ENCODE peak calls at places on chromosomes 11 and 22, in eight cellular contexts. J is HFFc6; S is HL-60; G is osteocyte; C is pancreas; N is mucosa of descending colon; E is CD8-positive, alpha-beta T cell; V is GM12865. Y is an unnamed sample.

GRCh38 chr11:37092487-37092886 is 494.5 kb upstream of the RAG2 start:
- DNase-seq in C (no peak), V (no peak), J (no peak), E (no peak), S (no peak), G (no peak), N (no peak), Y (no peak)

GRCh38 chr22:30368420-30368819 is 11.6 kb downstream of the CCDC157 start:
- DNase-seq in E (no peak), N (no peak), C (no peak), G (no peak), V (no peak), J (no peak), S (no peak), Y (no peak)

GRCh38 chr22:41636467-41636866 is 15.4 kb downstream of the XRCC6 start:
- DNase-seq in J (peak), S (no peak), C (no peak), V (no peak), N (no peak), E (no peak), G (no peak), Y (no peak)

GRCh38 chr11:129425214-129425613 is 49.6 kb downstream of the BARX2 start:
- DNase-seq in E (no peak), C (no peak), N (no peak), S (no peak), G (peak), J (no peak), V (no peak), Y (no peak)

GRCh38 chr11:132844956-132845355 is 687.3 kb downstream of the OPCML start:
- DNase-seq in G (no peak), E (no peak), S (no peak), N (no peak), J (peak), C (no peak), V (no peak), Y (no peak)

GRCh38 chr11:36361472-36361871 is 65.4 kb downstream of the PRR5L start:
- DNase-seq in N (no peak), V (no peak), J (peak), C (no peak), E (no peak), G (no peak), S (no peak), Y (no peak)

GRCh38 chr11:133253570-133253969 is 278.7 kb downstream of the OPCML start:
- DNase-seq in C (no peak), S (no peak), J (no peak), E (no peak), G (no peak), N (no peak), V (no peak), Y (no peak)

GRCh38 chr22:46812034-46812605 is 49.7 kb downstream of the TBC1D22A start:
- DNase-seq in G (peak), S (no peak), N (no peak), V (no peak), C (no peak), J (no peak), E (no peak), Y (peak)

GRCh38 chr11:60879104-60879503 is 11.8 kb downstream of the ZP1 start:
- DNase-seq in E (no peak), N (no peak), G (no peak), J (no peak), S (no peak), C (no peak), V (no peak), Y (no peak)

GRCh38 chr22:17847360-17848078 is 73.2 kb upstream of the BID start:
- DNase-seq in V (no peak), J (no peak), E (no peak), G (no peak), S (no peak), N (no peak), C (no peak), Y (no peak)

GRCh38 chr22:47435826-47436225 is 673.4 kb downstream of the TBC1D22A start:
- DNase-seq in S (no peak), N (no peak), E (no peak), C (no peak), J (no peak), V (no peak), G (peak), Y (no peak)

GRCh38 chr22:28030442-28030841 is 111.4 kb upstream of the PITPNB start:
- DNase-seq in S (no peak), J (no peak), C (no peak), E (no peak), N (no peak), G (peak), V (no peak), Y (no peak)

GRCh38 chr11:134949121-134949591 is 537.1 kb upstream of the B3GAT1 start:
- DNase-seq in C (no peak), S (no peak), J (no peak), E (no peak), N (no peak), V (no peak), G (peak), Y (no peak)

GRCh38 chr11:17423533-17424310 is 35.3 kb upstream of the KCNJ11 start:
- DNase-seq in E (no peak), G (no peak), S (no peak), V (no peak), N (peak), C (no peak), J (no peak), Y (no peak)

GRCh38 chr11:85759915-85760314 is 51.0 kb downstream of the SYTL2 start:
- DNase-seq in S (no peak), J (peak), C (no peak), V (no peak), G (no peak), E (no peak), N (no peak), Y (no peak)

GRCh38 chr11:134999490-135000066 is 587.5 kb upstream of the B3GAT1 start:
- DNase-seq in N (no peak), E (no peak), J (no peak), G (no peak), S (no peak), V (no peak), C (no peak), Y (no peak)

GRCh38 chr22:34395370-34395769 is 475.1 kb upstream of the LARGE1 start:
- DNase-seq in E (no peak), V (no peak), C (no peak), G (no peak), S (no peak), J (no peak), N (no peak), Y (no peak)

GRCh38 chr22:25120093-25120561 is 79.5 kb upstream of the CRYBB3 start:
- DNase-seq in N (peak), E (no peak), S (no peak), J (no peak), G (no peak), C (peak), V (no peak), Y (no peak)

GRCh38 chr22:33126881-33127280 is 68.7 kb upstream of the SYN3 start:
- DNase-seq in J (no peak), C (no peak), V (no peak), G (no peak), E (no peak), S (no peak), N (no peak), Y (no peak)

GRCh38 chr22:33357894-33358440 is 299.8 kb upstream of the SYN3 start:
- DNase-seq in G (peak), C (no peak), V (no peak), J (no peak), S (no peak), E (no peak), N (no peak), Y (no peak)

GRCh38 chr11:57800444-57801184 is 39.0 kb downstream of the CTNND1 start:
- DNase-seq in S (peak), E (no peak), J (peak), V (peak), N (no peak), G (no peak), C (no peak), Y (no peak)

GRCh38 chr11:36065436-36065835 is 121.6 kb downstream of the LDLRAD3 start:
- DNase-seq in G (no peak), N (no peak), S (no peak), E (no peak), V (no peak), C (no peak), J (peak), Y (no peak)

GRCh38 chr11:62501432-62501891 is 45.1 kb downstream of the AHNAK start:
- DNase-seq in G (no peak), S (no peak), E (no peak), N (no peak), C (no peak), V (no peak), J (no peak), Y (no peak)

GRCh38 chr11:34044664-34045485 is 6.7 kb upstream of the CAPRIN1 start:
- DNase-seq in J (peak), N (no peak), G (no peak), C (no peak), S (peak), V (no peak), E (no peak), Y (no peak)

GRCh38 chr22:27438271-27438980 is 363.1 kb downstream of the MN1 start:
- DNase-seq in G (no peak), V (no peak), J (no peak), S (no peak), E (no peak), N (peak), C (peak), Y (no peak)

GRCh38 chr22:49018601-49019000 is 809.1 kb downstream of the BRD1 start:
- DNase-seq in S (no peak), N (no peak), C (no peak), V (no peak), E (no peak), J (no peak), G (peak), Y (peak)

GRCh38 chr22:35380013-35380412 is 883 bp upstream of the HMOX1 start:
- DNase-seq in V (no peak), N (peak), C (no peak), S (no peak), J (no peak), G (no peak), E (no peak), Y (no peak)

GRCh38 chr11:124801014-124801413 is 808 bp upstream of the MSANTD2 start:
- DNase-seq in J (peak), N (no peak), V (no peak), S (no peak), C (no peak), E (no peak), G (no peak), Y (no peak)

DNA sequence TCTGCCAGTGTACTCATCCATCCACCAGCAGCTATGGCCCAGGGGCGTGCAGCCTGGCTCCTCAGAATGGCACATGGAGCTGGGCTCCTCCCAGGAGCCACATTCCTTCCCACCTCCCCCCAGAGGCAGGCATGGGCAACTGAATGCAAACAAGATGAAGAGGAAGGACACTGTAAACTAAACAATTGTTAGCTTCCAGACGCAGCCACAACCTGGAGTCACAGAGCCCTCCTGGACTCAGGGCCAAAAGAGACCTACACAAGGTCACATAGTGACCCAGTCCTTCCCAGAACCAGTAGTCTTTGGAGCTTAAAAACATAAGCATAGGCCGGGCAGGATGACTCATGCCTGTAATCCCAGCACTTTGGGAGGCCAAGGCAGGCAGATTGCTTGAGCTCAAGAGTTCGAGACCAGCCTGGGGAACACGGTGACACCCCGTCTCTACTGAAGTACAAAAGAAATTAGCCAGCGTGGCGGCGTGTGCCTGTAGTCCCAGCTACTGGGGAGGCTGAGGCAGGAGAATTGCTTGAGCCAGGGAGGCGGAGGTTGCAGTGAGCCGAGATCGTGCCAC is 30.7 kb upstream of the CLDN5 start:
- DNase-seq in S (no peak), N (no peak), V (no peak), J (peak), G (no peak), C (no peak), E (no peak), Y (no peak)
- TF ChIP-seq CTCF in S (no peak), N (no peak), V (no peak), J (peak), G (peak), C (no peak), E (no peak), Y (peak)

GRCh38 chr11:102829671-102830070 is 13.7 kb downstream of the MMP3 start:
- DNase-seq in G (no peak), N (no peak), S (no peak), E (no peak), C (no peak), V (no peak), J (no peak), Y (no peak)

GRCh38 chr11:102832612-102833011 is 10.8 kb downstream of the MMP3 start:
- DNase-seq in C (no peak), V (no peak), J (no peak), N (no peak), E (no peak), G (no peak), S (no peak), Y (no peak)

GRCh38 chr11:102831709-102832492 is 11.5 kb downstream of the MMP3 start:
- DNase-seq in J (peak), S (no peak), V (no peak), G (no peak), N (peak), C (peak), E (no peak), Y (no peak)

GRCh38 chr11:102830328-102830727 is 13.1 kb downstream of the MMP3 start:
- DNase-seq in S (no peak), V (no peak), C (no peak), E (no peak), G (no peak), N (no peak), J (peak), Y (no peak)

DNA sequence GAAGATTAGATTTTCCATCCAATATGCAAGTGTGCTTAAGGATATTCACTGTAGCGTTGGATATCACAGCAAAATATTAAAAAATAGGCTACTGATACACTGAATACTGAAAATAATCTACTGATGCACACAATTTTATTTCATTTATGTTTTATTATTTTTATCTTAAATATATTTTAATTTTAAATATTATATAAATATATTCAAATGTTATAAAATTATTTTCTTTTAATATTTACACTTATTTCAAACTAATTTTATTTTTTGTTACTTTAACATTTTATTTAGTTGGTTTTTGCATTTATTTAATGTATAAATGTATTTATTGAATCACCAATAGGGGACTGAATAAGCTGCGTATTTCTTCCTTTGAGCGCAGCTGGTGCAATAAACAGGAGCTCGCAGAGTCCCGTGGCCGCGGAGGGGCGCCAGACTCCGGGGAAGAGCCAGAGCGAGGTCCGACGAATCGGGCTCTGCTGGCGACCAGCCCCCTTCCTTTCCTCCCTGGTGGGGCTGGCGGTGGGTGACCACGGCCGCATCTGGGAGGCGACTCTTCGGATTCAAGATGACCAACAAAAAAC is 12.2 kb downstream of the MMP3 start:
- DNase-seq in C (peak), G (no peak), N (peak), J (peak), V (peak), E (no peak), S (no peak), Y (no peak)
- TF ChIP-seq CTCF in C (no peak), G (peak), N (no peak), J (peak), V (peak), E (no peak), S (no peak), Y (peak)

DNA sequence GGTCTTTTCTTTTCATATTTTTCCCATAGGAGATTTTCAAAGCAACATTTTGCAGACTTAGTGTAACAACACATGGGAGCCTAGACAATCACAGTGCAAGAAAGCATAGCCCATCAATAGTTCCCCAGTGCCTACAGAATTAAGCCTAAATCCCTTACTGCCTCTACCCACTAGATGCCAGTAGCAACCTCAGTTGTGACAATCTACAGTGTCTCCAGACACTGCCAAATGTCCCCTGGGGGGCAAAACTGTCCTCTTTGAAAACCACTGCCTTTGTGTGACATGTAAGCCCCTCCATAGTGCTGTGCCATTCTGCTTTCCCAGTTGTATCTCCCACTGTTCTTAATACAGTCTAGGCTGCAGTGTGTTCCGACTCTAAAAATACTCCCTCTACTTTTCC is 1329.0 kb downstream of the LRRC4C start:
- DNase-seq in E (no peak), G (no peak), N (no peak), J (no peak), C (no peak), V (peak), S (no peak), Y (no peak)
- TF ChIP-seq CTCF in E (no peak), G (no peak), N (no peak), J (no peak), C (no peak), V (peak), S (no peak), Y (peak)

DNA sequence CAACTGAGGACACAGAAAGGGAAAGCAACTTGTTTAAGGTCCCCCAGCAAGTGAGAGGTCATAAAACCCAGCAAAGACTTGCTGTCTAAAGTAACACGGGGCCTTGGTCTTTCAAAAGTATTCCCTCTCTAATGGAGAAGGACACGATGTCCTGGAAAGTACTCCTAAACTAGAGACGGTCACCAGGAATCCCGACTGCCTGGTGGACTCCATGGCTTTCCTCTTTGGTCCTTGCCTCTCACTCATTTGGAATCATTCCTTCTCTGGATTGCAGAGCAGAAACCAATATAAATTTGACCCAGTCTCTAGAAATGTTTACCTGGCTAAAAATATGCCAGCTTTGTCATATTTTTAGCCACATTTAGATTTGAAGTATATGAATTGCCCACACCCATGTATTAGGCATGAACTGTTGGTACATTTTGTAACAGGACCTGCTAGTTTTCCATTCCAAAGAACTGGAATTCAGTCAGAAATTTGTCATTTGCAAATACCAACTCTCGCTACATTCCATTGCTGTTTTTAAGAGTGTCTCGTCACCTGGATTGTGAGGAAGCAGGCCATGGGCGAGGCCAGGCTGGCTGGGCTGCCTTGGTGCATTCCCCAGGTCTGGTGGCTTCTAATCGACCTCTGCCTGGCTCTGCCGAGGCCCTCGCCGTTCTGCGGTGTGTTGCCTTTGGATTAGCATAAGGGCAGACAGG is 12.9 kb downstream of the NAV2 start:
- DNase-seq in S (no peak), J (no peak), N (no peak), C (peak), V (no peak), G (no peak), E (no peak), Y (no peak)
- TF ChIP-seq CTCF in S (no peak), J (no peak), N (no peak), C (no peak), V (no peak), G (no peak), E (no peak), Y (no peak)

GRCh38 chr11:65536412-65537295 is 11.8 kb downstream of the SCYL1 start:
- DNase-seq in C (peak), J (no peak), V (no peak), E (no peak), S (no peak), N (no peak), G (no peak), Y (no peak)

GRCh38 chr11:65538915-65539374 is 14.1 kb downstream of the SCYL1 start:
- DNase-seq in N (no peak), S (no peak), J (no peak), E (no peak), C (peak), G (no peak), V (no peak), Y (no peak)

GRCh38 chr11:65537296-65537597 is 12.4 kb downstream of the SCYL1 start:
- DNase-seq in G (no peak), N (no peak), V (no peak), E (no peak), J (no peak), S (no peak), C (peak), Y (no peak)

GRCh38 chr11:65538232-65538914 is 13.5 kb downstream of the SCYL1 start:
- DNase-seq in S (no peak), J (no peak), C (peak), N (no peak), V (no peak), E (no peak), G (no peak), Y (no peak)

DNA sequence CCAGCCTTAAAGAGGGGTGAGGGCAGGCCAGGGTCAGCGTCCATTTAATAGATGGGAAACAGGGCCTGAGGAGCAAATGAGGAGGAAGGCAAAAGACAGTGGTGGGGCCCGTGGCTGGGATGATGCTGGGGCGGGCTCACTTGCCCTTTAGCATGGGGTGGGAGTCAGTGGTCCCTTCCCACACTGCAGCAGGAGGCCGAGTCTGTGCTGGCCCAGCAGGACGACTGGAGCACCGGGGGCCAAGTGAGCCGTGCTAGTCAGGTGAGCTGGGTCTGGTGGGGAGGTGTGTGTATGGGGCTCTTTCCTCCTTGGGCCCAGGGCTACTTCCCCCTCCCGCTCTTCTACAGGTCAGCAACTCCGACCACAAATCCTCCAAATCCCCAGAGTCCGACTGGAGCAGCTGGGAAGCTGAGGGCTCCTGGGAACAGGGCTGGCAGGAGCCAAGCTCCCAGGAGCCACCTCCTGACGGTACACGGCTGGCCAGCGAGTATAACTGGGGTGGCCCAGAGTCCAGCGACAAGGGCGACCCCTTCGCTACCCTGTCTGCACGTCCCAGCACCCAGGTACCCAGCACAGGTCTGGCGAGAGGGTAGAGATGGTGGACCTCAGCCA is 12.8 kb downstream of the SCYL1 start:
- DNase-seq in N (no peak), C (peak), V (no peak), E (no peak), S (no peak), G (no peak), J (no peak), Y (no peak)
- TF ChIP-seq CTCF in N (no peak), C (no peak), V (no peak), E (no peak), S (no peak), G (no peak), J (no peak), Y (no peak)

GRCh38 chr11:100824041-100824440 is 137.0 kb downstream of the ARHGAP42 start:
- DNase-seq in N (no peak), J (no peak), E (no peak), V (no peak), S (no peak), G (no peak), C (no peak), Y (no peak)
- TF ChIP-seq CTCF in N (no peak), J (no peak), E (no peak), V (no peak), S (no peak), G (no peak), C (no peak), Y (no peak)